ENCODE peak calls at places on chromosomes 13 and 19, in six cellular contexts. A, G, Y, X, J and R are unnamed samples. For H3K4me1, the result is how much of the 10 kb centered on the place peaks cover.

GRCh38 chr13:113726961-113727411 is 32.0 kb upstream of the TMEM255B start:
- DNase-seq in A (no peak), G (no peak), Y (no peak), X (no peak), J (no peak), R (no peak)

GRCh38 chr19:8090932-8091331 is 38.4 kb downstream of the CCL25 start:
- DNase-seq in A (no peak), G (no peak), Y (no peak), X (no peak), J (no peak), R (no peak)

GRCh38 chr19:35870798-35871197 is 2.4 kb downstream of the APLP1 start:
- DNase-seq in A (no peak), G (no peak), Y (no peak), X (no peak), J (no peak), R (no peak)

GRCh38 chr19:1016647-1017114 is 4.2 kb downstream of the TMEM259 start:
- DNase-seq in A (no peak), G (peak), Y (no peak), X (no peak), J (peak), R (no peak)

GRCh38 chr13:47932953-47933687 is 68.0 kb downstream of the SUCLA2 start:
- DNase-seq in A (no peak), G (no peak), Y (no peak), X (no peak), J (no peak), R (no peak)

GRCh38 chr13:51997641-51998330 is 13.5 kb downstream of the ATP7B start:
- DNase-seq in A (no peak), G (no peak), Y (no peak), X (no peak), J (no peak), R (peak)

GRCh38 chr13:23160241-23161175 is 20.3 kb upstream of the SGCG start:
- DNase-seq in A (no peak), G (no peak), Y (no peak), X (no peak), J (no peak), R (no peak)

GRCh38 chr13:66576381-66576780 is 653.8 kb downstream of the PCDH9 start:
- DNase-seq in A (no peak), G (no peak), Y (no peak), X (no peak), J (no peak), R (no peak)

GRCh38 chr13:23433171-23434153 is at the start of gene SACS:
- DNase-seq in A (peak), G (no peak), Y (no peak), X (no peak), J (peak), R (no peak)

GRCh38 chr13:110799246-110800236 is 86.0 kb downstream of the ING1 start:
- DNase-seq in A (no peak), G (no peak), Y (no peak), X (no peak), J (no peak), R (no peak)

DNA sequence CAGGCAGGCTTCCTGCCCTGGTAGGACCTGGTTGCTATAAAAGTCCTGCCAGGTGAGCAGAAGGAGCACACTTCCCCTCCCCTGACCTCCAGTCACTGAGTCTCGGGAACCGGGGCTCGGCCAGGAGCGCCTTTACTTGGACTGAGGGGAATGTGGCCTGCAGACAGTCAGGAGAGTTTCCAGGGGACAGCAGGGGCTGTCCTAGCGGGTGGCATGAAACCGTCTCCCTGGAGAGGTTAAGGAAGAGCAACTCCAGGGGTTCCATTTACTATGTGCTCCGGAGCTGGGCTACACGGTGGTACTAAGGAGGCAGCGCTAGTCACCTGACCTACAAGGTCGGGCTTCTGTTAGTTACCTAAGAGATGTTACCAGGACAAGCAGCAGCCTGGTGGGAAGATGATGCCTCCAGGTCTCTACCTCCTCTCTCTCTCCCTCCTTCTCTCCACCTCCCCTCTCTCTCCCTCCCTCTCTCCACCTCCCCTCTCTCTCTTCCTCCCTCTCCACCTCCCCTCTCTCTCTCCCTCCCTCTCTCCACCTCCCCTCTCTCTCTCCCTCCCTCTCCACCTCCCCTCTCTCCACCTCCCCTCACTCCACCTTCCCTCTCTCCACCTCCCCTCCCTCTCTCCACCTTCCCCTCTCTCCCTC is 4.1 kb upstream of the CNOT3 start:
- DNase-seq in A (no peak), G (no peak), Y (no peak), X (no peak), J (no peak), R (no peak)
- TF ChIP-seq POLR2AphosphoS5 in A (no peak), G (no peak), Y (no peak), X (no peak), J (no peak), R (no peak)

GRCh38 chr19:19388568-19389555 is 16.6 kb upstream of the GATAD2A start:
- DNase-seq in A (no peak), G (no peak), Y (no peak), X (no peak), J (no peak), R (no peak)
- H3K4me1 ChIP-seq in A (under half), G (under half), Y (half or more), X (under half), J (under half), R (half or more)

DNA sequence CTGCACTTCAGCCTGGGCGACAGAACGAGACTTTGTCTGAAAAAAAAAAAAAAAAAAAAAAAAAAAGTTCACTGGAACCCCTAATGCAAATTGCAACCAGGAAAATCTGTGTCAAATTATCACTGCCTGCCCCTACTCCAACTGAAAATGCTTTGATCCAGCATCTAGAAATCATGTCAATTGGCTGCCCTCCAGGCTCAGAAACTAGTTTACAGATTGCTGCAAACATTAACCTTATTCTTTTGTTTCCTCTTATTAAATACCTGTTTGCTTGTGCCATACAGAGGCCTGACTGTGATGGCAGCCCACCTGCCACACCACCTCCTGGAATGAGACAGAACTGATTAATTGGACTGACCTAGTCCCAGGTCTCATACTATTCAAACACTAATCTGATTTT is 18.6 kb upstream of the AKT2 start:
- DNase-seq in A (no peak), G (no peak), Y (no peak), X (no peak), J (no peak), R (no peak)
- TF ChIP-seq POLR2AphosphoS5 in A (no peak), G (no peak), Y (no peak), X (no peak), J (no peak), R (no peak)

GRCh38 chr13:75771818-75772217 is 135.7 kb downstream of the LMO7 start:
- DNase-seq in A (no peak), G (no peak), Y (no peak), X (no peak), J (no peak), R (no peak)
- H3K4me1 ChIP-seq in A (half or more), G (under half), Y (under half), X (under half), J (under half), R (under half)